ENCODE peak calls at places on chromosomes 12 and 14, in five cellular contexts. F, P, S, U and G are unnamed samples.
A peak's percentile ranks its signal among the peaks of the same experiment; 100 is the strongest.

GRCh38 chr12:117686911-117687377 is 281.8 kb downstream of the KSR2 start:
- DNase-seq in P (no peak), U (peak; percentile 72), S (no peak), F (no peak), G (peak; percentile 93)

GRCh38 chr12:65830305-65830704 is 6.0 kb downstream of the HMGA2 start:
- DNase-seq in P (no peak), F (no peak), U (no peak), S (no peak), G (no peak)

GRCh38 chr14:50003213-50004021 is 110.5 kb downstream of the ARF6 start:
- DNase-seq in F (peak; percentile 72), S (peak; percentile 59), P (peak; percentile 90), U (no peak), G (peak; percentile 81)

GRCh38 chr14:95319312-95320075 is at the start of gene CLMN:
- DNase-seq in P (no peak), S (peak; percentile 39), U (no peak), F (peak; percentile 73), G (peak; percentile 28)

GRCh38 chr12:96120359-96121100 is 73.6 kb upstream of the ELK3 start:
- DNase-seq in P (no peak), S (no peak), F (peak; percentile 30), U (no peak), G (peak; percentile 64)

GRCh38 chr12:68785358-68785757 is 22.6 kb upstream of the MDM2 start:
- DNase-seq in F (no peak), U (no peak), S (no peak), P (no peak), G (no peak)

GRCh38 chr14:103897075-103897947 is 30.9 kb upstream of the TDRD9 start:
- DNase-seq in F (no peak), S (no peak), U (no peak), P (no peak), G (no peak)

GRCh38 chr12:47078733-47079364 is 572 bp upstream of the PCED1B start:
- DNase-seq in S (peak; percentile 62), P (no peak), U (no peak), F (no peak), G (peak; percentile 49)

GRCh38 chr14:97066068-97066899 is 269.1 kb downstream of the VRK1 start:
- DNase-seq in S (no peak), F (no peak), P (no peak), U (no peak), G (no peak)

GRCh38 chr12:26787125-26787495 is 45.9 kb downstream of the ITPR2 start:
- DNase-seq in F (no peak), U (no peak), P (no peak), S (no peak), G (peak; percentile 80)

GRCh38 chr12:22541496-22541895 is 2.8 kb downstream of the C2CD5 start:
- DNase-seq in U (no peak), F (no peak), P (no peak), S (no peak), G (no peak)

GRCh38 chr14:73386342-73386741 is 72.0 kb downstream of the NUMB start:
- DNase-seq in U (no peak), F (no peak), S (no peak), P (no peak), G (no peak)

GRCh38 chr12:78600541-78600940 is 264.0 kb upstream of the SYT1 start:
- DNase-seq in P (no peak), F (no peak), S (no peak), U (no peak), G (no peak)

GRCh38 chr12:125092872-125093680 is 27.8 kb downstream of the AACS start:
- DNase-seq in U (peak; percentile 16), S (no peak), P (peak; percentile 78), F (peak; percentile 31), G (no peak)

GRCh38 chr14:93977790-93978581 is 1.6 kb upstream of the ASB2 start:
- DNase-seq in F (no peak), P (no peak), S (no peak), U (no peak), G (no peak)

GRCh38 chr12:20319374-20319773 is 49.0 kb upstream of the PDE3A start:
- DNase-seq in U (no peak), F (no peak), P (no peak), S (no peak), G (no peak)

GRCh38 chr12:53727310-53728041 is at the start of gene CALCOCO1:
- DNase-seq in P (peak; percentile 96), U (peak; percentile 83), S (peak; percentile 97), F (peak; percentile 99), G (peak; percentile 98)

GRCh38 chr12:53728206-53728605 is 954 bp upstream of the CALCOCO1 start:
- DNase-seq in S (no peak), F (peak; percentile 19), U (no peak), P (no peak), G (no peak)

GRCh38 chr12:53726342-53726741 is 910 bp downstream of the CALCOCO1 start:
- DNase-seq in S (no peak), U (no peak), P (no peak), F (no peak), G (no peak)

GRCh38 chr12:53726946-53727309 is 324 bp downstream of the CALCOCO1 start:
- DNase-seq in F (peak; percentile 55), U (no peak), P (no peak), S (no peak), G (peak; percentile 48)

DNA sequence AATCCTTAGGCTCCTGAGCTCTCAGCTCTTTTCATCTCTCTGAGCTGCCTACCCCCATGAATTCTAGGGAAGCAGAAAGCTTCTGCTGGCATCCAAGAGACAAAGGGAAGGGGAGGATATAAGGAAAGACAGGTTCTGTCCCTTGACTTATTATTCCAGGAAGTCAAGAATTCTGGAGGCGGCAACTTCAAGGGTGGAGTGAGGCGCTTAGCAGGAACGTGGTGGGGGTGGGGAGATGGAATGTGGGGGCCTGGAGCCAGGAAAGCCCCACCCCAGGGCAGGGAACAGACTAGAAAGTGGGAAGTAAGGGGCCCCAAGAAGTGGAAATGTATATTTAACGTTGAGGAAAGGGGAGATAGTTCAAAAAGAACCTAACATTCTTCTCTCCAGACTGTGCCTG is 1.4 kb downstream of the CALCOCO1 start:
- DNase-seq in F (no peak), S (no peak), P (peak; percentile 63), U (no peak), G (no peak)
- H3K4me3 ChIP-seq in F (no peak overlapping the region), S (peak overlapping the region; percentile 91), P (peak overlapping the region; percentile 3), U (peak overlapping the region; percentile 81), G (peak overlapping the region; percentile 98)

GRCh38 chr14:37596790-37597189 is 1.4 kb downstream of the TTC6 start:
- DNase-seq in U (no peak), S (no peak), P (no peak), F (no peak), G (peak; percentile 1)

GRCh38 chr14:37598973-37599526 is 3.6 kb downstream of the TTC6 start:
- DNase-seq in F (no peak), U (no peak), S (no peak), P (no peak), G (no peak)

GRCh38 chr14:37597538-37598084 is 2.2 kb downstream of the TTC6 start:
- DNase-seq in S (no peak), U (no peak), P (no peak), F (peak; percentile 79), G (peak; percentile 40)

GRCh38 chr14:37599527-37600368 is 4.3 kb downstream of the TTC6 start:
- DNase-seq in P (no peak), F (peak; percentile 82), S (no peak), U (no peak), G (peak; percentile 21)

DNA sequence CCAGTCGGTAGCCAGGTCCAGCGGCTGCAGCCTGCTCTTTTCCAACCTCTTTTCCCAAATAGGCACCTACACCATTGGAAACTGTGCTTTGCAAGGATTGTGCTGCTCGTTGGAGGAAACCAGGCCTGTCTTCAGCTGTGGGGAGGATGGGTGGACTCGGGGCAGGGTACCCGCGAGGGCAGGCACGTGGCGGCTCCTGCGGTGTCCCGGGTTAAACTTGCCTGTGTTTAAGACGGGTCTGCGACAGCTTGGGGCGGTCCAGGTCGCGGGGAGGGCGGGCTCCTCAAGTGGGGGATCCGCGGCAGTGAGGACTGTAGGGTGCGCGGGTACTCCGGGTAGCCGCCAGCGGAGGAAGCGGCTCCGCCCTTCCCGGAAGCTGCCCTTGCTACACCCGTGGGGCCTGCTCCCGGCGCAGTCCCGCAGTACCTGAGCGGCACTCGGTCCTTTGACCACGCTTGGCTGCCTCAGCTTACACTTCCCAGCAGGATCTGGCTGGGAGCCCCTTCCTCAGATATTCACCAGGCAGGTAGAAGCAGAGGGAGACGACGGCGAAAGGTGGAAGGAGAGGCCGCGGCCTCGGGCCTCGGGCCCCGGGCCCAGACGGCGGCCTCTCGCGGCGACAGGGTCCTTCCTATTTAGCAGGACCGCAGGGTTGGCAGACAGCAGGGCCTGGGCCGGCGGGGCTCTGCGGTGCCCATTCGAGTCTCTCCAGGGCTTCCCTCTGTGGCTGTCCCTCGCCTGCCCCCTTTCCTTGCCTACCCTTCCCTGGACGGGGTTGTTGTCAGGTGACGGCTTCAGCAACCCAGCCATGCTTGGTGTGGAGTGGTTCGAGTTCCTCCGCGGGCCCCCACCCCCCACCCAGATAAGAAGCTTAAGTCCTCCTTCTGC is 2.9 kb downstream of the TTC6 start:
- DNase-seq in P (no peak), F (peak; percentile 37), U (no peak), S (no peak), G (peak; percentile 1)
- H3K4me3 ChIP-seq in P (no peak overlapping the region), F (peak overlapping the region; percentile 55), U (no peak overlapping the region), S (peak overlapping the region; percentile 60), G (peak overlapping the region; percentile 30)

GRCh38 chr14:53042480-53042879 is 91.6 kb upstream of the FERMT2 start:
- DNase-seq in P (no peak), F (no peak), S (no peak), U (no peak), G (peak; percentile 47)
- H3K4me3 ChIP-seq in P (no peak overlapping the region), F (no peak overlapping the region), S (no peak overlapping the region), U (no peak overlapping the region), G (peak overlapping the region; percentile 31)

DNA sequence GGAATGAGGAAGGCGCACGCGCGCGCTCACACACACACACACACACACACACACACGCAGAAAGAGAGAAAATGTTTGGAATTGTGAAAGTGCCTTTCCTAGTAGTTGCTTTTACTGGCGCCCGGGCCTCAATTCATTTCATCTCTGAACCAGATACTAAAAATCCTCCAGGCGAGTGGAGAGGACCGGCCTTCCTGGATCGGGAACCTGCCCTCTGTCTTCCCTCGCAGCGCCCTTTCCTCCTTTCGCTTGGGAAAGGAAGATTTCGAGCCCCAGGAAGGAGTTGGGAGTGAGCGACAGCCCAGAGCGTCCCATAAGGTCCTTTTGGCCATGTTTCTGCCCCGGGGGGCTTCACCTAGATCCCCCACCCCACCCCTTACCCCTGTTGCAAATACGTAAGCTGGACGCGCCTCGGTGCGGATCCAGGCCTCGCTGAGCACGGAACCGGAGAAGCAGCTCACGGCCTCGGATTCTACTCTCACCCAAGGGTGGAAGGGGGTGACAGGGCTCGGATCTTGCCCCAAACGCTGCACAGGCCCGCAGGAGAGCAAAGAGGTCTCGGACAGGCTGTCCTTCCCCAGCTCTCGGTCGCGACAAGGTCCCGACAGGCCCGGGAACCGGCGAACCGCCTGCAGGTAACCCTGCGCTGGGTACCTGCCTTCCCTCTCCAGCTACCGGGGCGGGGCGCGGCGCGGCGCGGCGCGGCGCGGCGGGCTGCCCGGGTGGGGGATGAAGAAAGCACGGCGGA is 8.0 kb upstream of the TBX3 start:
- DNase-seq in P (no peak), S (no peak), F (peak; percentile 51), U (no peak), G (no peak)
- H3K4me3 ChIP-seq in P (peak overlapping the region; percentile 37), S (peak overlapping the region; percentile 80), F (peak overlapping the region; percentile 49), U (peak overlapping the region; percentile 65), G (no peak overlapping the region)

DNA sequence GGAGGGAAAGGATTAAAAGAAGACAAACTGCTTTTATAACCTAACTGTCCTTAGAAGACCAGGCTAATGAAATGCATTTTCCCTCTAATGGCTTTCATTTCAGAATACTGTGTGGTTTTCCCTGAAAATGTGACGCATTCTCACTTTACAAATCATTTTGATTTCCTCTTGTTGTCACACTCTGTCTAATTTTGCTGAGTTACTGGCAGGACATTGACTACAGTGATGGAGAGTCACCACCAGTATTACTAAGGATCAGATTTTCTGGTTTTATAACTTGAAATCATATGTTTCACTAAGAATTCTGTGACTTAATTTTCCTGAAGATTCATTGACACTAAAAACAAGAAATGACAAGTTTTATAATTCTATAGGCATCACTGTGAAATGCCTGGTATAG is 137.5 kb upstream of the SSTR1 start:
- DNase-seq in U (no peak), P (no peak), F (no peak), S (no peak), G (no peak)
- H3K4me3 ChIP-seq in U (no peak overlapping the region), P (no peak overlapping the region), F (no peak overlapping the region), S (no peak overlapping the region), G (no peak overlapping the region)